ENCODE peak calls at places on chromosomes 12 and 14, in four cellular contexts. E is pancreas, L is Calu3, O is mesothelial cell of epicardium. F is an unnamed sample.

GRCh38 chr12:79274571-79275064 is 410.0 kb downstream of the SYT1 start:
- DNase-seq in L (no peak), E (no peak), O (no peak), F (no peak)

GRCh38 chr14:44873536-44873935 is 88.2 kb downstream of the KLHL28 start:
- DNase-seq in E (no peak), L (no peak), O (no peak), F (no peak)

GRCh38 chr12:49346659-49347306 is at the start of gene DNAJC22:
- DNase-seq in O (peak), E (peak), L (peak), F (no peak)

GRCh38 chr14:52355016-52355430 is 40.9 kb downstream of the PTGER2 start:
- DNase-seq in L (no peak), E (no peak), O (no peak), F (no peak)

GRCh38 chr12:49777341-49777740 is 36.0 kb downstream of the TMBIM6 start:
- DNase-seq in L (no peak), O (no peak), E (no peak), F (no peak)

GRCh38 chr12:67239061-67239460 is 30.1 kb upstream of the CAND1 start:
- DNase-seq in E (no peak), L (no peak), O (no peak), F (no peak)

GRCh38 chr14:63345826-63346225 is 27.1 kb upstream of the GPHB5 start:
- DNase-seq in O (no peak), L (no peak), E (no peak), F (no peak)

GRCh38 chr12:42469355-42470006 is 120.1 kb downstream of the PRICKLE1 start:
- DNase-seq in E (no peak), L (no peak), O (no peak), F (no peak)

GRCh38 chr12:81866081-81866480 is 106.9 kb upstream of the PPFIA2 start:
- DNase-seq in E (no peak), L (no peak), O (no peak), F (no peak)

GRCh38 chr12:42128327-42128726 is 16.3 kb downstream of the GXYLT1 start:
- DNase-seq in E (no peak), O (no peak), L (no peak), F (no peak)

GRCh38 chr12:131098178-131098981 is 144.7 kb downstream of the ADGRD1 start:
- DNase-seq in E (no peak), O (no peak), L (no peak), F (no peak)

GRCh38 chr12:74794522-74794921 is 256.9 kb downstream of the ATXN7L3B start:
- DNase-seq in L (peak), E (no peak), O (no peak), F (no peak)

GRCh38 chr12:58528266-58528665 is 392.0 kb downstream of the LRIG3 start:
- DNase-seq in O (no peak), E (no peak), L (no peak), F (no peak)

GRCh38 chr12:54195736-54196347 is 7.1 kb upstream of the SMUG1 start:
- DNase-seq in L (peak), E (no peak), O (peak), F (no peak)

GRCh38 chr12:95083938-95084337 is 10.5 kb upstream of the NR2C1 start:
- DNase-seq in E (no peak), L (no peak), O (no peak), F (no peak)

GRCh38 chr12:53051058-53051880 is 1.4 kb downstream of the TNS2 start:
- DNase-seq in E (peak), O (no peak), L (no peak), F (peak)

GRCh38 chr12:49983892-49984291 is 11.1 kb downstream of the AQP6 start:
- DNase-seq in E (no peak), O (no peak), L (no peak), F (no peak)

GRCh38 chr14:76844223-76844622 is 18.0 kb downstream of the LRRC74A start:
- DNase-seq in L (peak), O (no peak), E (peak), F (no peak)

GRCh38 chr14:21097616-21098133 is 780 bp downstream of the ZNF219 start:
- DNase-seq in E (peak), L (no peak), O (no peak), F (no peak)

GRCh38 chr12:102010265-102010994 is 51.4 kb downstream of the WASHC3 start:
- DNase-seq in O (no peak), L (no peak), E (no peak), F (no peak)

GRCh38 chr12:58433969-58434368 is 486.3 kb downstream of the LRIG3 start:
- DNase-seq in O (no peak), E (no peak), L (peak), F (no peak)

GRCh38 chr14:67285876-67286452 is 44.7 kb downstream of the PALS1 start:
- DNase-seq in E (no peak), O (no peak), L (no peak), F (no peak)

GRCh38 chr12:3755898-3756297 is 3.0 kb upstream of the CRACR2A start:
- DNase-seq in L (no peak), E (peak), O (no peak), F (no peak)

GRCh38 chr14:90677484-90678045 is 138.7 kb downstream of the TTC7B start:
- DNase-seq in O (no peak), L (no peak), E (no peak), F (no peak)

GRCh38 chr12:6772331-6772695 is at the start of gene LAG3:
- DNase-seq in E (no peak), L (no peak), O (no peak), F (no peak)

GRCh38 chr14:66746316-66747006 is 238.5 kb downstream of the GPHN start:
- DNase-seq in L (peak), O (no peak), E (no peak), F (no peak)

GRCh38 chr14:54691525-54692260 is 124.8 kb downstream of the SAMD4A start:
- DNase-seq in E (peak), L (peak), O (peak), F (peak)

GRCh38 chr14:51224551-51224950 is 15.5 kb upstream of the TMX1 start:
- DNase-seq in E (no peak), O (no peak), L (no peak), F (no peak)

GRCh38 chr14:42140001-42140400 is 533.3 kb downstream of the LRFN5 start:
- DNase-seq in L (no peak), E (no peak), O (no peak), F (no peak)

GRCh38 chr12:42590324-42590934 is 883 bp upstream of the PRICKLE1 start:
- DNase-seq in E (peak), L (peak), O (peak), F (no peak)

GRCh38 chr12:13152281-13152680 is 44.2 kb upstream of the EMP1 start:
- DNase-seq in O (no peak), E (no peak), L (no peak), F (no peak)

GRCh38 chr12:123122649-123123048 is 28.2 kb downstream of the PITPNM2 start:
- DNase-seq in E (no peak), O (no peak), L (no peak), F (no peak)
- TF ChIP-seq CTCF in E (no peak), O (no peak), L (no peak), F (no peak)

GRCh38 chr14:69475194-69475818 is 9.2 kb upstream of the PLEKHD1 start:
- DNase-seq in O (no peak), L (peak), E (no peak), F (no peak)
- TF ChIP-seq CTCF in O (peak), L (peak), E (peak), F (no peak)

DNA sequence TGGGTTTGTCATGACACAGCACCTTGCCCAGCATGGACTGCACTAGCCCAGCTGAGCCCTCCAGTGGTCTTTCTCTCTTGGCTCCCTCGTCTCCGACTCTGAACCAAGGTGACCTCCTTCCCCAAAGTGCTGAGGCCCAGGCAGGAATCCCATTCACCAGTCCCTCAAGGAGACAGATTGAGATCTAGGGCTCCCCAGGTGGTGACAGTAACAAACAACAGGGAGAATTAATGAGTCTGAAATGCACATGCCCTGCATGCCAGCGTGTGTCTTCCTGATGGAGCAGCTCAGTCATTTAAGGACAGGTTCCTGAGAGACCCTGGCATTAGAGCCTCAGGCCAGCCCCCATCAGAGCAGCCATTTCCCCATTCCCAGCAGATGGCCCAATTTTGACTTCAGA is 51.4 kb upstream of the OAS1 start:
- DNase-seq in E (no peak), L (peak), O (no peak), F (no peak)
- TF ChIP-seq CTCF in E (no peak), L (no peak), O (no peak), F (no peak)

GRCh38 chr12:57276935-57277563 is 26.1 kb upstream of the STAC3 start:
- DNase-seq in E (peak), L (peak), O (no peak), F (no peak)
- TF ChIP-seq CTCF in E (no peak), L (peak), O (no peak), F (no peak)

DNA sequence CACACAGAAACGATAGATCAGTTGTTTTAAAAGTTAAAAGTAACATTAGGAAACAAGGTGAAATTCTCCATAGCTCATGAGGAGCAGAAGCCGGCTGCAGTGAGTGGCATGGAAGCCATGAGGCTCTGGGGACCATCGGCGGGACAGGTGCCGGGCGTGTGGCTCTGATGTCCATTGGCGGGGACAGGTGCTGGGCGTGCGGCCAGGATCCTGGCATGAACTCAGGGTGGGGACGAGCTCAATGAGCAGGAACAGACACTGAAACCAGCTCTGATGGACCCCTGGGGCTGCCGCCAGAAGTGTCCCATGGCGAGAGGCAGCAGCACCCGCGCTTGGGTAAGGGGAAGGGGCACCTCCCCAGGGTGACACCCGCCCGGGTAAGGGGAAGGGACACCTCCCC is 75.1 kb downstream of the NOC4L start:
- DNase-seq in L (no peak), O (no peak), E (no peak), F (no peak)
- TF ChIP-seq CTCF in L (no peak), O (no peak), E (no peak), F (no peak)